ENCODE peak calls at places on chromosome 9, in eight cellular contexts. One of them, this sample, is unnamed. For H3K9me2, the result is how much of the 10 kb centered on the place peaks cover.

GRCh38 chr9:72315510-72316287 is 49.3 kb downstream of the ZFAND5 start:
- DNase-seq in GM23338: peak
- DNase-seq in PC-9: peak
- DNase-seq in GM23248: peak
- DNase-seq in hepatocyte: peak
- DNase-seq in MM.1S: no peak
- DNase-seq in OCI-LY7: no peak
- DNase-seq in SK-N-SH: no peak
- DNase-seq in this sample: peak

GRCh38 chr9:7935666-7936065 is 136.1 kb upstream of the DMAC1 start:
- DNase-seq in GM23338: no peak
- DNase-seq in PC-9: no peak
- DNase-seq in GM23248: no peak
- DNase-seq in hepatocyte: peak
- DNase-seq in MM.1S: peak
- DNase-seq in OCI-LY7: no peak
- DNase-seq in SK-N-SH: no peak
- DNase-seq in this sample: no peak

GRCh38 chr9:124617477-124618141 is 110.4 kb upstream of the NR5A1 start:
- DNase-seq in GM23338: peak
- DNase-seq in PC-9: peak
- DNase-seq in GM23248: peak
- DNase-seq in hepatocyte: peak
- DNase-seq in MM.1S: peak
- DNase-seq in OCI-LY7: peak
- DNase-seq in SK-N-SH: peak
- DNase-seq in this sample: peak

GRCh38 chr9:82127993-82128710 is 139.6 kb downstream of the SPATA31D1 start:
- DNase-seq in GM23338: no peak
- DNase-seq in PC-9: no peak
- DNase-seq in GM23248: no peak
- DNase-seq in hepatocyte: no peak
- DNase-seq in MM.1S: peak
- DNase-seq in OCI-LY7: peak
- DNase-seq in SK-N-SH: no peak
- DNase-seq in this sample: no peak

GRCh38 chr9:121670447-121670846 is 19.0 kb downstream of the DAB2IP start:
- DNase-seq in GM23338: no peak
- DNase-seq in PC-9: no peak
- DNase-seq in GM23248: peak
- DNase-seq in hepatocyte: no peak
- DNase-seq in MM.1S: no peak
- DNase-seq in OCI-LY7: no peak
- DNase-seq in SK-N-SH: no peak
- DNase-seq in this sample: no peak

GRCh38 chr9:133254471-133254870 is 20.5 kb downstream of the ABO start:
- DNase-seq in GM23338: no peak
- DNase-seq in PC-9: no peak
- DNase-seq in GM23248: no peak
- DNase-seq in hepatocyte: no peak
- DNase-seq in MM.1S: no peak
- DNase-seq in OCI-LY7: no peak
- DNase-seq in SK-N-SH: no peak
- DNase-seq in this sample: no peak

GRCh38 chr9:106621299-106621920 is 241.6 kb upstream of the ZNF462 start:
- DNase-seq in GM23338: peak
- DNase-seq in PC-9: no peak
- DNase-seq in GM23248: peak
- DNase-seq in hepatocyte: no peak
- DNase-seq in MM.1S: no peak
- DNase-seq in OCI-LY7: no peak
- DNase-seq in SK-N-SH: no peak
- DNase-seq in this sample: no peak

GRCh38 chr9:3662671-3663070 is 136.9 kb upstream of the RFX3 start:
- DNase-seq in GM23338: no peak
- DNase-seq in PC-9: no peak
- DNase-seq in GM23248: no peak
- DNase-seq in hepatocyte: no peak
- DNase-seq in MM.1S: no peak
- DNase-seq in OCI-LY7: no peak
- DNase-seq in SK-N-SH: no peak
- DNase-seq in this sample: no peak

GRCh38 chr9:70881321-70881720 is 240.1 kb downstream of the TRPM3 start:
- DNase-seq in GM23338: no peak
- DNase-seq in PC-9: no peak
- DNase-seq in GM23248: no peak
- DNase-seq in hepatocyte: no peak
- DNase-seq in MM.1S: no peak
- DNase-seq in OCI-LY7: no peak
- DNase-seq in SK-N-SH: no peak
- DNase-seq in this sample: no peak

GRCh38 chr9:13387668-13388124 is 108.2 kb upstream of the MPDZ start:
- DNase-seq in GM23338: no peak
- DNase-seq in PC-9: no peak
- DNase-seq in GM23248: peak
- DNase-seq in hepatocyte: no peak
- DNase-seq in MM.1S: no peak
- DNase-seq in OCI-LY7: no peak
- DNase-seq in SK-N-SH: no peak
- DNase-seq in this sample: no peak

GRCh38 chr9:132996526-132996925 is 18.0 kb downstream of the GFI1B start:
- DNase-seq in GM23338: no peak
- DNase-seq in PC-9: no peak
- DNase-seq in GM23248: no peak
- DNase-seq in hepatocyte: no peak
- DNase-seq in MM.1S: no peak
- DNase-seq in OCI-LY7: no peak
- DNase-seq in SK-N-SH: peak
- DNase-seq in this sample: no peak

GRCh38 chr9:70121818-70122436 is 78.3 kb downstream of the MAMDC2 start:
- DNase-seq in GM23338: no peak
- DNase-seq in PC-9: no peak
- DNase-seq in GM23248: peak
- DNase-seq in hepatocyte: no peak
- DNase-seq in MM.1S: no peak
- DNase-seq in OCI-LY7: no peak
- DNase-seq in SK-N-SH: no peak
- DNase-seq in this sample: peak

GRCh38 chr9:112074250-112075008 is 100.7 kb downstream of the SUSD1 start:
- DNase-seq in GM23338: peak
- DNase-seq in PC-9: peak
- DNase-seq in GM23248: peak
- DNase-seq in hepatocyte: peak
- DNase-seq in MM.1S: peak
- DNase-seq in OCI-LY7: peak
- DNase-seq in SK-N-SH: peak
- DNase-seq in this sample: peak

GRCh38 chr9:120344230-120344629 is 235.7 kb downstream of the CDK5RAP2 start:
- DNase-seq in GM23338: no peak
- DNase-seq in PC-9: no peak
- DNase-seq in GM23248: peak
- DNase-seq in hepatocyte: peak
- DNase-seq in MM.1S: no peak
- DNase-seq in OCI-LY7: no peak
- DNase-seq in SK-N-SH: no peak
- DNase-seq in this sample: peak

GRCh38 chr9:122213102-122213588 is 15.6 kb downstream of the LHX6 start:
- DNase-seq in GM23338: no peak
- DNase-seq in PC-9: no peak
- DNase-seq in GM23248: no peak
- DNase-seq in hepatocyte: no peak
- DNase-seq in MM.1S: no peak
- DNase-seq in OCI-LY7: no peak
- DNase-seq in SK-N-SH: no peak
- DNase-seq in this sample: no peak

GRCh38 chr9:132234501-132235045 is 72.7 kb downstream of the NTNG2 start:
- DNase-seq in GM23338: no peak
- DNase-seq in PC-9: no peak
- DNase-seq in GM23248: peak
- DNase-seq in hepatocyte: no peak
- DNase-seq in MM.1S: no peak
- DNase-seq in OCI-LY7: no peak
- DNase-seq in SK-N-SH: peak
- DNase-seq in this sample: no peak

DNA sequence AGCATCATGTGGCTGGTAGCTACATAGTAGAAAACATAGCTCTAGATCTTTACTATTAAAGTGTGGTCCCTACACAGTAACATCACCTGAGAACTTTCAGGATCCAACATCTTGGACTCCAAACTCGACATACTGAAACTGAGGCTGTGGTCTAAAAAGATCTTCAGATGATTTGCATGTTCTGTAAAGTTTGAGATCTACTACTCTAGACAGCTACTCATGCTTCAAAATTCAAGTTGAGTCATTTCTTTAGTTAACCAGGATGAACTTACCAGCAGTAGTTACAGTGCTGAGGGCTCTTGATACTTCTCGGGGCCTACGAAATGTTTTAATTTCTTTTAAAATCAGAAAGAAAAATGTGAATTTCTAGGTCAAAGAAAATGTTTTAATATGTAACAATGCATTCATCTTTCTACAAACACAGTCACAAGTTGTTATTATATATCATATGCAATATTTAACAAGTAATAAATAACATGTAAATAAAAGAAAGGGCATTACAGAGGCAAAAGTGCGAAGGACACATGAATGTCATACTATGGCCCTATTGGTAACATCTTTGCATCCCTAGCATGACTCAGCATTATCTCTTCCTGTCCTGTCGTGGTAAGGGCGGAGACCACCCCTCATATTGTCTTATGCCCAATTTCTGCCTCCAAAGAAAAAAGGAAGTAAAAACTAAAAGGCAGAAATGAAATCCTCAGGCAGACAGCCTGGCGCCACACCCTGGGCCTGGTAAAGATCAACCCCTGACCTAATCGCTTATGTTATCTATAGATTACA is 563.9 kb upstream of the TLE4 start:
- DNase-seq in GM23338: no peak
- DNase-seq in PC-9: no peak
- DNase-seq in GM23248: no peak
- DNase-seq in hepatocyte: no peak
- DNase-seq in MM.1S: no peak
- DNase-seq in OCI-LY7: no peak
- DNase-seq in SK-N-SH: no peak
- DNase-seq in this sample: no peak
- H3K4me2 ChIP-seq in GM23338: no peak
- H3K4me2 ChIP-seq in PC-9: no peak
- H3K4me2 ChIP-seq in GM23248: no peak
- H3K4me2 ChIP-seq in hepatocyte: no peak
- H3K4me2 ChIP-seq in MM.1S: no peak
- H3K4me2 ChIP-seq in OCI-LY7: no peak
- H3K4me2 ChIP-seq in SK-N-SH: no peak
- H3K4me2 ChIP-seq in this sample: no peak

GRCh38 chr9:130987738-130988399 is 21.1 kb upstream of the LAMC3 start:
- DNase-seq in GM23338: no peak
- DNase-seq in PC-9: no peak
- DNase-seq in GM23248: no peak
- DNase-seq in hepatocyte: no peak
- DNase-seq in MM.1S: no peak
- DNase-seq in OCI-LY7: no peak
- DNase-seq in SK-N-SH: no peak
- DNase-seq in this sample: no peak
- H2AFZ ChIP-seq in GM23338: no peak
- H2AFZ ChIP-seq in PC-9: no peak
- H2AFZ ChIP-seq in GM23248: no peak
- H2AFZ ChIP-seq in hepatocyte: no peak
- H2AFZ ChIP-seq in MM.1S: no peak
- H2AFZ ChIP-seq in OCI-LY7: no peak
- H2AFZ ChIP-seq in SK-N-SH: no peak
- H2AFZ ChIP-seq in this sample: no peak

GRCh38 chr9:135490166-135490870 is 10.2 kb upstream of the MRPS2 start:
- DNase-seq in GM23338: no peak
- DNase-seq in PC-9: no peak
- DNase-seq in GM23248: no peak
- DNase-seq in hepatocyte: no peak
- DNase-seq in MM.1S: no peak
- DNase-seq in OCI-LY7: no peak
- DNase-seq in SK-N-SH: no peak
- DNase-seq in this sample: no peak

GRCh38 chr9:135488527-135488926 is 8.9 kb downstream of the PPP1R26 start:
- DNase-seq in GM23338: no peak
- DNase-seq in PC-9: no peak
- DNase-seq in GM23248: no peak
- DNase-seq in hepatocyte: no peak
- DNase-seq in MM.1S: no peak
- DNase-seq in OCI-LY7: no peak
- DNase-seq in SK-N-SH: no peak
- DNase-seq in this sample: no peak

GRCh38 chr9:135490980-135491444 is 9.5 kb upstream of the MRPS2 start:
- DNase-seq in GM23338: no peak
- DNase-seq in PC-9: no peak
- DNase-seq in GM23248: no peak
- DNase-seq in hepatocyte: no peak
- DNase-seq in MM.1S: no peak
- DNase-seq in OCI-LY7: no peak
- DNase-seq in SK-N-SH: no peak
- DNase-seq in this sample: no peak

GRCh38 chr9:135488013-135488330 is 8.4 kb downstream of the PPP1R26 start:
- DNase-seq in GM23338: no peak
- DNase-seq in PC-9: no peak
- DNase-seq in GM23248: no peak
- DNase-seq in hepatocyte: no peak
- DNase-seq in MM.1S: no peak
- DNase-seq in OCI-LY7: no peak
- DNase-seq in SK-N-SH: no peak
- DNase-seq in this sample: no peak

GRCh38 chr9:135489188-135489918 is 9.8 kb downstream of the PPP1R26 start:
- DNase-seq in GM23338: no peak
- DNase-seq in PC-9: no peak
- DNase-seq in GM23248: no peak
- DNase-seq in hepatocyte: no peak
- DNase-seq in MM.1S: no peak
- DNase-seq in OCI-LY7: no peak
- DNase-seq in SK-N-SH: no peak
- DNase-seq in this sample: no peak
- H3K9me2 ChIP-seq in GM23338: under half
- H3K9me2 ChIP-seq in PC-9: under half
- H3K9me2 ChIP-seq in GM23248: under half
- H3K9me2 ChIP-seq in hepatocyte: under half
- H3K9me2 ChIP-seq in MM.1S: under half
- H3K9me2 ChIP-seq in OCI-LY7: under half
- H3K9me2 ChIP-seq in SK-N-SH: under half
- H3K9me2 ChIP-seq in this sample: under half

GRCh38 chr9:123267481-123268239 is 726 bp downstream of the STRBP start:
- DNase-seq in GM23338: peak
- DNase-seq in PC-9: peak
- DNase-seq in GM23248: no peak
- DNase-seq in hepatocyte: peak
- DNase-seq in MM.1S: no peak
- DNase-seq in OCI-LY7: peak
- DNase-seq in SK-N-SH: peak
- DNase-seq in this sample: no peak
- H3K4me2 ChIP-seq in GM23338: peak
- H3K4me2 ChIP-seq in PC-9: peak
- H3K4me2 ChIP-seq in GM23248: peak
- H3K4me2 ChIP-seq in hepatocyte: peak
- H3K4me2 ChIP-seq in MM.1S: peak
- H3K4me2 ChIP-seq in OCI-LY7: peak
- H3K4me2 ChIP-seq in SK-N-SH: peak
- H3K4me2 ChIP-seq in this sample: peak

DNA sequence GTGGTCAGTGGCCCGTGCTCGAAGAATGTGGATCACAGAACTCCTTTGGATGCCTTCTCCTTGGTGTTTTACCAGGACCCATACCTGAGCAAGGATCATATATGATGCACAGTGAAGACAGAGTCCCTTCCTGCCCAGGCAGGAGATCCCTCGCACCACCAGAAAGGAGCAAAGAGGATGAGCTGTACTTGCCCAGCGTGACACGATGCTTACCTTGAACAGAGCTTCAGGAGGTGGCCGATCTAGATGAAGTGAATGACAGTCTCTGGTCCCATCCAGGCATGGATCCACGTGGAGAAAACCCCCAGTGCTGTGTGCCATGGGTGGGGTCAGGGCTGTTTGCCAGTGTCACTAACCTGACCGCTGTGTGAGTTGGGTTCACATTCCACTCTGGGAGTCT is 455.4 kb downstream of the GADD45G start:
- DNase-seq in GM23338: no peak
- DNase-seq in PC-9: no peak
- DNase-seq in GM23248: no peak
- DNase-seq in hepatocyte: no peak
- DNase-seq in MM.1S: no peak
- DNase-seq in OCI-LY7: no peak
- DNase-seq in SK-N-SH: no peak
- DNase-seq in this sample: no peak
- H2AFZ ChIP-seq in GM23338: no peak
- H2AFZ ChIP-seq in PC-9: no peak
- H2AFZ ChIP-seq in GM23248: no peak
- H2AFZ ChIP-seq in hepatocyte: no peak
- H2AFZ ChIP-seq in MM.1S: no peak
- H2AFZ ChIP-seq in OCI-LY7: no peak
- H2AFZ ChIP-seq in SK-N-SH: no peak
- H2AFZ ChIP-seq in this sample: no peak